ENCODE peak calls at places on chromosomes 7 and 10, in six cellular contexts. H, Q, C, L, B and Y are unnamed samples.

GRCh38 chr7:33509251-33509650 is 379.9 kb downstream of the BBS9 start:
- DNase-seq in H (no peak), Q (no peak), C (no peak), L (no peak), B (no peak), Y (no peak)

GRCh38 chr7:127066974-127067373 is 185.8 kb downstream of the GRM8 start:
- DNase-seq in H (peak), Q (no peak), C (no peak), L (no peak), B (no peak), Y (no peak)

GRCh38 chr7:95686109-95686508 is 86.2 kb upstream of the DYNC1I1 start:
- DNase-seq in H (peak), Q (peak), C (peak), L (peak), B (no peak), Y (peak)

GRCh38 chr7:87146740-87147386 is 5.4 kb upstream of the DMTF1 start:
- DNase-seq in H (no peak), Q (no peak), C (peak), L (no peak), B (no peak), Y (no peak)

GRCh38 chr10:112221545-112221944 is 38.0 kb upstream of the GPAM start:
- DNase-seq in H (no peak), Q (no peak), C (no peak), L (no peak), B (no peak), Y (no peak)

GRCh38 chr10:102468683-102469082 is 17.3 kb upstream of the C10orf95 start:
- DNase-seq in H (no peak), Q (no peak), C (no peak), L (no peak), B (no peak), Y (no peak)

GRCh38 chr10:104683567-104683966 is 42.5 kb downstream of the SORCS3 start:
- DNase-seq in H (no peak), Q (no peak), C (no peak), L (no peak), B (no peak), Y (no peak)

GRCh38 chr7:87671-88070 is 104.7 kb upstream of the FAM20C start:
- DNase-seq in H (peak), Q (no peak), C (peak), L (no peak), B (no peak), Y (no peak)

GRCh38 chr10:104440221-104440620 is 86.6 kb downstream of the CFAP58 start:
- DNase-seq in H (no peak), Q (no peak), C (no peak), L (no peak), B (no peak), Y (no peak)

GRCh38 chr10:125866421-125867029 is 14.6 kb downstream of the DHX32 start:
- DNase-seq in H (no peak), Q (no peak), C (no peak), L (no peak), B (no peak), Y (no peak)

GRCh38 chr10:131803863-131804425 is 96.9 kb upstream of the PPP2R2D start:
- DNase-seq in H (no peak), Q (no peak), C (peak), L (no peak), B (no peak), Y (no peak)